ENCODE peak calls at places on chromosomes 3 and 15, in five cellular contexts. A is foreskin fibroblast; Z is CD8-positive, alpha-beta T cell; J is AG10803; N is cardiac fibroblast. M is an unnamed sample.

GRCh38 chr3:197854596-197855343 is 63.7 kb downstream of the LRCH3 start:
- DNase-seq in A (peak), Z (no peak), J (peak), N (peak), M (no peak)

GRCh38 chr3:179141890-179142289 is 6.3 kb upstream of the PIK3CA start:
- DNase-seq in J (no peak), N (no peak), Z (no peak), A (no peak), M (no peak)

GRCh38 chr3:47910777-47911440 is 105.3 kb downstream of the MAP4 start:
- DNase-seq in J (peak), N (peak), A (peak), Z (no peak), M (no peak)

GRCh38 chr15:73746883-73747282 is 6.3 kb downstream of the INSYN1 start:
- DNase-seq in A (no peak), N (no peak), Z (no peak), J (peak), M (no peak)

GRCh38 chr3:186032321-186032720 is 76.6 kb downstream of the ETV5 start:
- DNase-seq in J (no peak), Z (no peak), N (no peak), A (no peak), M (no peak)

GRCh38 chr3:69838217-69838616 is 99.0 kb downstream of the MITF start:
- DNase-seq in J (peak), Z (no peak), N (peak), A (peak), M (no peak)

GRCh38 chr3:172020763-172021162 is 18.6 kb upstream of the FNDC3B start:
- DNase-seq in J (no peak), N (no peak), Z (no peak), A (no peak), M (no peak)

GRCh38 chr3:118267588-118267987 is 767.1 kb downstream of the IGSF11 start:
- DNase-seq in Z (no peak), A (no peak), J (no peak), N (no peak), M (no peak)

GRCh38 chr3:156744631-156745030 is 70.2 kb downstream of the TIPARP start:
- DNase-seq in A (no peak), Z (no peak), J (no peak), N (no peak), M (no peak)

GRCh38 chr3:131053021-131053420 is 26.3 kb downstream of the NEK11 start:
- DNase-seq in N (peak), J (peak), A (no peak), Z (no peak), M (no peak)

GRCh38 chr15:101019351-101019750 is 100.2 kb downstream of the LRRK1 start:
- DNase-seq in Z (no peak), A (no peak), J (no peak), N (no peak), M (no peak)

GRCh38 chr3:126267976-126268615 is 87.7 kb upstream of the ALDH1L1 start:
- DNase-seq in J (no peak), A (no peak), N (no peak), Z (no peak), M (no peak)

GRCh38 chr3:27228805-27229204 is 140.4 kb downstream of the NEK10 start:
- DNase-seq in Z (no peak), A (no peak), N (no peak), J (no peak), M (no peak)
- TF ChIP-seq CTCF in Z (no peak), A (no peak), N (no peak), J (no peak), M (peak)

DNA sequence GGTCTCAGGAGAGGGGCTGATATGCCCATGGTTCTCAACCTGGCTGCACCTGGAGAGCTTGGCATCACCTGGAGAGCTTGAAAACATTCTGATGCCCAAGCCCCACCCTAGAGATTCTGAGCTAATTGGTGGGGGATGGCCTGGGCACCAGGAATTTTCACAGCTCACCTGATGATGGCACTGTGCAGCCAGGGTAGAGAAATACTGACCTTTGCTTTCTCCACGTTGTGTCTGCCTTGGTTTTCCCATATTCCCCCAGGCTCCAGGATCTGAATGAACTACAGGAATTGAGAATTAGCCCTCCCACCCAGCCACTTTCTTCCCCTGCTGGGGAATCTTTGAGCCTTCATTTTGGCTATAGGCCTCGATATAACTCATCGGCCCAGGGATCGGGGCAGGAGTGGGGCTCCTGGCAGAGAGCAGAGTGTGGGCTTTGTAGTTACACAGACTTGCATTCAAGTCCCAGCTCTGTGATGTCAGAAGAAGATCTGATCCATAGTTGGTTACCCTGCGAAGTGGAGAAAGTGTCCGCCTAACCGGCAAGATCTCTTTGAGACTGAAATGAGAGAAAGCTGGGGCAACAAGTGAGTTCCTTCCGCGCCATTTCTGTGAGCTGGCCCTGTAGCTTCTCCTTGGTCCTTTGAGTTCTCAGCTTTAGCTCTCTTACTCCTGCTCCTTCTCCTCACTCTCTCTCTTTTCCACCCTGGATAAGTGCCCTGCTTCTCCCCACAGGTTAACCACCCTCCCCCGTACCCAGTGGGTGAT is 33.1 kb upstream of the UBE2Q2 start:
- DNase-seq in A (no peak), J (peak), N (peak), Z (no peak), M (no peak)
- TF ChIP-seq CTCF in A (peak), J (peak), N (peak), Z (no peak), M (peak)

GRCh38 chr3:53161345-53161819 is 373 bp downstream of the PRKCD start:
- DNase-seq in J (no peak), N (peak), Z (no peak), A (no peak), M (no peak)

GRCh38 chr3:53159415-53160135 is 1.4 kb upstream of the PRKCD start:
- DNase-seq in N (peak), A (no peak), J (no peak), Z (no peak), M (no peak)

GRCh38 chr3:53160335-53160659 is 712 bp upstream of the PRKCD start:
- DNase-seq in J (no peak), Z (no peak), A (no peak), N (no peak), M (no peak)

GRCh38 chr3:53161820-53162671 is 1.0 kb downstream of the PRKCD start:
- DNase-seq in J (peak), N (peak), Z (no peak), A (no peak), M (peak)

GRCh38 chr3:53160660-53161344 is at the start of gene PRKCD:
- DNase-seq in Z (peak), N (peak), A (peak), J (peak), M (peak)
- TF ChIP-seq CTCF in Z (peak), N (peak), A (peak), J (peak), M (peak)

DNA sequence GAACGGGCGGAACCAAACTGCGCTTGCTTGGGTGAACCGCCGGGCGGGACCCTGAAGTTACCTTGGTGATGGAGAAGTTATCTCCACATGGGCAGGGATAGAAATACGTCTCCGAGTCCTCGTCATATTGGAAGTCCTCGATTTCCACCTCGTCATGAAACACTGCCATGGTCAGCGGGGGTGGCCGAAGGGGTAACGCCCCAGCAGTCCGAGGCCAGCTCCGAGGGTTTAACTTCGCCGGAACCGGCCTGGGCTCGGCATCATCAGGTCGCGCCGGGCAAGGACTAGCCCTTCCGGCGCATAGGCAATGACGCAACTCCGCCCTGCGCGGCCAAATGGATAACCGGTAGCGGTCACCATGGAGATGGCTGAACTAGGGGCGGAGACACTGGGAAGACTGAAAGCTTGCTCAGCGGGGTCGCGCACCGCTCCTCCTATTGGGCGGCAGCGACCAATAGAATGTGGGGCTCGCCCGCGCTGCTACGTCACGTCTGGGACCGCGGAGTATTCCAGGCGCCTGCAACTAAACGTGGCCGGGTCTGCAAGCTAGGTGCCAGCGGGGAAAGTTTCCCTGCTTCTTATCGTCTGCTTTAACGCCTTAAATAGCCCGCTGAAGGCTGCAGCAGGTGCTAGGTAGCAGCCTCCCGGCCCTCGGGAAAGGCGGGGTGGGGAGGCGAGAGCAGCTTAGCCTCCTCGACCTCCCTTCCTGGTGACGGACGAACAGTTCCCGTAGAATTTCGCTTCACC is at the start of the genes DPH3 and OXNAD1:
- DNase-seq in J (peak), A (peak), Z (peak), N (peak), M (peak)
- TF ChIP-seq CTCF in J (no peak), A (no peak), Z (no peak), N (peak), M (no peak)

DNA sequence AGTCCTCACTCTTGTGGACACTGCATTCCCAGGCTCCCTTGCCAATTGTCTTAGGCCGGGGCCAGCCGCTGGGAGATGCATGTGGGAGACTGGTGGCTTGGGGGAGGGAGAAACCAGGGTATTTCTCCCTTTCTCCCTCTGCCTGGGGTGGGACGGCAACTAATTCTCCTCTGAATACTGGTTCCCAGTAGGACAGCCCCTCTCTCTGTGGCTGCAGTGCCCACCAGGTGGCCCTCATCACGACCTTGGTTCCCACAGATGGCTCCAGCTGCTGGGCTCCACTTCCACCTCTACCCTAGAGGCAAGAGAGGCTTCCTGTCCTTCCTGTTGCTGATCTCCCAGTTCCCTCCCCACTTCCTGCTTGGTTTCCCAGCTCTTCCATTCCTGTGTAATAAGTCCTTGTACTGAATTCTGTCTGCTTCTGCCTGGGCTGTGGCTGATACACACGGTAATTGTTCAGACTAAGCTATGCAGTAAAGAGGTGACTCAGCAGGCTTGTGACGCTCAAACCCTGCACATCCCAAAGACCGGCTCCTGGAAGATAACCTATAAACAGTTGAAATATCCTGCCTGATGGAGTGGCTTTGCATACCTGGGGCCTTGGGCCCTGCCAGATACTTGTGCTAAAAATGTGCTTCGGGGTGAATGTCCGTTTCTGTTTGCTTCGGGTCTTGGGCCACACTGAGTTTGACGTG is 20.4 kb upstream of the COPG1 start:
- DNase-seq in A (peak), Z (no peak), N (peak), J (peak), M (no peak)
- TF ChIP-seq CTCF in A (no peak), Z (no peak), N (no peak), J (no peak), M (no peak)

GRCh38 chr15:58980351-58980939 is 7.0 kb upstream of the RNF111 start:
- DNase-seq in J (peak), A (no peak), N (peak), Z (no peak), M (no peak)
- TF ChIP-seq CTCF in J (peak), A (peak), N (peak), Z (peak), M (peak)

DNA sequence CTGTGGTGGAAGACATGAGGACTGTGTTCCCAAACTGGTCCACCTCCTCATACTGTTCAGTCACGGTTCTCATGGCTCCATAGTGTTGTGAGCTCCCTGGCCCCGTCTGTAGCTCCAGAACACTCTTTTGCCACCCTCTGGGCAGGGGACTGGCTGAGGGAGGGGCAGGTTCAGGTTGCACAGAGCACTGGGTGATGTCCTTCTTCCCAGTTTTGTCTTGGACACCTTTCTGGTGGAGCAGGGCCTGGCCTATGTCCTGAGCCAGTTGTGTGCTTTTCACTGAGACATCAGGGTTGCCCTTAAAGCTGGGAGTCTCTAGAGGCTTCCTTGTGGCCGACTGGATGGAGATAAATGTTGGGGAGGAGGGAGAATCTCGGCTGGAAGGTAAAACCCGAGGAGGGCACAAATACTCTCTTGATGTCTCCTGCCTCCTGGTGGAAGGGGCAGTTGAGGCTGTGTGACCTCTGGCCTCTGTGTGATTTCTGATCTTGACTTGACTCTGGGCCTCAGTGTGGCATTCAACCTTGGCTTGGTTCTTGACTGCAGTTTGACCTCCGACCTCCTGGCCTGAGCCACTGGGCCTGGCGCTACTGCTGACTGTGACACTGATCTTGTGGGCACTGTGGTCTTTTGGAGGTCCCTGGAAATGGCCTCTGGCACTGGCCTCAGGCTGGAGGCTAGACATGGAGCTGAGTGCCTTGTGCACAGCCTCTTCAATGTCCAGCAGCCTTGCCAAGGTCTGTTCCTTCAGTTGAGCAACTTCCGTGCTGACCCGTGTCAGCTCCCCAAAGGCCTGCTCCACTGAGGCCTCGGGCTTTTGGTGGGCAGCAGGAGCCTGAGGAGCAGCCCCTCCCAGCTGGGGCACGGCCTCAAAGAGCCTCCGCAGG is 8.1 kb downstream of the XIRP1 start:
- DNase-seq in N (no peak), Z (no peak), J (no peak), A (no peak), M (no peak)
- TF ChIP-seq CTCF in N (no peak), Z (no peak), J (no peak), A (no peak), M (no peak)